ENCODE peak calls at places on chromosome 21, in nine cellular contexts. One of them, this sample, is unnamed.

GRCh38 chr21:41956926-41957729 is 3.3 kb upstream of the C2CD2 start:
- DNase-seq in HepG2: no peak
- DNase-seq in heart left ventricle: no peak
- DNase-seq in WTC11: no peak
- DNase-seq in GM20000: no peak
- DNase-seq in neural crest cell: no peak
- DNase-seq in fibroblast of villous mesenchyme: peak
- DNase-seq in endothelial cell: no peak
- DNase-seq in lung: no peak
- DNase-seq in this sample: peak

GRCh38 chr21:42146821-42147220 is 72.1 kb upstream of the ABCG1 start:
- DNase-seq in lung: no peak
- DNase-seq in neural crest cell: no peak
- DNase-seq in endothelial cell: no peak
- DNase-seq in WTC11: peak
- DNase-seq in GM20000: no peak
- DNase-seq in HepG2: no peak
- DNase-seq in heart left ventricle: no peak
- DNase-seq in fibroblast of villous mesenchyme: no peak
- DNase-seq in this sample: no peak

GRCh38 chr21:30605968-30606367 is 5.1 kb downstream of the KRTAP22-1 start:
- DNase-seq in lung: no peak
- DNase-seq in HepG2: no peak
- DNase-seq in GM20000: no peak
- DNase-seq in endothelial cell: no peak
- DNase-seq in WTC11: peak
- DNase-seq in heart left ventricle: no peak
- DNase-seq in neural crest cell: no peak
- DNase-seq in fibroblast of villous mesenchyme: no peak
- DNase-seq in this sample: no peak

GRCh38 chr21:19607983-19608668 is 1204.5 kb upstream of the TMPRSS15 start:
- DNase-seq in lung: no peak
- DNase-seq in GM20000: no peak
- DNase-seq in neural crest cell: no peak
- DNase-seq in WTC11: no peak
- DNase-seq in fibroblast of villous mesenchyme: no peak
- DNase-seq in heart left ventricle: no peak
- DNase-seq in HepG2: no peak
- DNase-seq in endothelial cell: no peak
- DNase-seq in this sample: peak

GRCh38 chr21:26773058-26773457 is 72.2 kb downstream of the ADAMTS1 start:
- DNase-seq in endothelial cell: no peak
- DNase-seq in HepG2: no peak
- DNase-seq in GM20000: no peak
- DNase-seq in lung: no peak
- DNase-seq in fibroblast of villous mesenchyme: no peak
- DNase-seq in WTC11: no peak
- DNase-seq in heart left ventricle: no peak
- DNase-seq in neural crest cell: no peak
- DNase-seq in this sample: no peak

GRCh38 chr21:28118570-28118969 is 874.1 kb downstream of the LTN1 start:
- DNase-seq in lung: no peak
- DNase-seq in heart left ventricle: no peak
- DNase-seq in GM20000: no peak
- DNase-seq in neural crest cell: no peak
- DNase-seq in endothelial cell: no peak
- DNase-seq in fibroblast of villous mesenchyme: no peak
- DNase-seq in HepG2: no peak
- DNase-seq in WTC11: no peak
- DNase-seq in this sample: no peak

GRCh38 chr21:43734131-43734634 is 15.3 kb downstream of the PDXK start:
- DNase-seq in WTC11: no peak
- DNase-seq in HepG2: no peak
- DNase-seq in GM20000: no peak
- DNase-seq in fibroblast of villous mesenchyme: no peak
- DNase-seq in lung: no peak
- DNase-seq in heart left ventricle: no peak
- DNase-seq in endothelial cell: no peak
- DNase-seq in neural crest cell: no peak
- DNase-seq in this sample: no peak

GRCh38 chr21:44932366-44933181 is 7.3 kb upstream of the SLX9 start:
- DNase-seq in lung: no peak
- DNase-seq in WTC11: no peak
- DNase-seq in neural crest cell: peak
- DNase-seq in fibroblast of villous mesenchyme: no peak
- DNase-seq in heart left ventricle: no peak
- DNase-seq in HepG2: no peak
- DNase-seq in GM20000: peak
- DNase-seq in endothelial cell: peak
- DNase-seq in this sample: no peak

GRCh38 chr21:29335720-29336119 is 37.0 kb downstream of the BACH1 start:
- DNase-seq in fibroblast of villous mesenchyme: no peak
- DNase-seq in heart left ventricle: no peak
- DNase-seq in WTC11: no peak
- DNase-seq in lung: no peak
- DNase-seq in endothelial cell: no peak
- DNase-seq in neural crest cell: no peak
- DNase-seq in GM20000: no peak
- DNase-seq in HepG2: no peak
- DNase-seq in this sample: peak

GRCh38 chr21:42829417-42829816 is 49.9 kb downstream of the WDR4 start:
- DNase-seq in HepG2: no peak
- DNase-seq in fibroblast of villous mesenchyme: no peak
- DNase-seq in lung: no peak
- DNase-seq in heart left ventricle: no peak
- DNase-seq in WTC11: no peak
- DNase-seq in endothelial cell: no peak
- DNase-seq in neural crest cell: no peak
- DNase-seq in GM20000: no peak
- DNase-seq in this sample: no peak

GRCh38 chr21:17925000-17925610 is 105.9 kb upstream of the C21orf91 start:
- DNase-seq in WTC11: peak
- DNase-seq in fibroblast of villous mesenchyme: peak
- DNase-seq in GM20000: peak
- DNase-seq in heart left ventricle: peak
- DNase-seq in endothelial cell: peak
- DNase-seq in HepG2: peak
- DNase-seq in neural crest cell: peak
- DNase-seq in lung: peak
- DNase-seq in this sample: peak

DNA sequence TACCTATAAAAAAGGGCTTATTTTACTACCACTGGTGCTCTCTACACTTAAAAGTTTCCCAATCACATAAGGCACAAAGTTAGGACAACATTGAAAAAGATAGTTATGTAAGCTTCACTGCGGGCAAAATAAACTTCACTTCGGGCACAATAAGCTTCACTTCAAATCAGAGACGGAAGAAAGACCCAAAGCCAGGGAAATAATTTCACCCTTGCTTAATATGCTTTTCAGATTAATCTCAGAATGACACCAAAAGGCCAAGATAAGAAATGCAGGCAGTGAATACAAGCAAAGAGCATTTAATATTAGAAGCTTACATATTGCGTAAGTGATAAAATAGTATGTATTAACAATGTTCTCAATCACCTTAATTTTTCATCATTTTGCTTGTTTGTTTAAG is 444.2 kb downstream of the SETD4 start:
- DNase-seq in GM20000: no peak
- DNase-seq in WTC11: no peak
- DNase-seq in endothelial cell: no peak
- DNase-seq in fibroblast of villous mesenchyme: peak
- DNase-seq in neural crest cell: no peak
- DNase-seq in heart left ventricle: no peak
- DNase-seq in lung: no peak
- DNase-seq in HepG2: no peak
- DNase-seq in this sample: peak
- TF ChIP-seq CTCF in GM20000: peak
- TF ChIP-seq CTCF in WTC11: no peak
- TF ChIP-seq CTCF in endothelial cell: no peak
- TF ChIP-seq CTCF in fibroblast of villous mesenchyme: peak
- TF ChIP-seq CTCF in neural crest cell: peak
- TF ChIP-seq CTCF in heart left ventricle: peak
- TF ChIP-seq CTCF in lung: no peak
- TF ChIP-seq CTCF in HepG2: peak
- TF ChIP-seq CTCF in this sample: peak

GRCh38 chr21:32004281-32004680 is 131.5 kb downstream of the HUNK start:
- DNase-seq in neural crest cell: no peak
- DNase-seq in GM20000: no peak
- DNase-seq in fibroblast of villous mesenchyme: no peak
- DNase-seq in heart left ventricle: no peak
- DNase-seq in endothelial cell: no peak
- DNase-seq in lung: no peak
- DNase-seq in WTC11: no peak
- DNase-seq in HepG2: no peak
- DNase-seq in this sample: no peak

GRCh38 chr21:31999810-32000468 is 127.1 kb downstream of the HUNK start:
- DNase-seq in lung: no peak
- DNase-seq in WTC11: no peak
- DNase-seq in heart left ventricle: no peak
- DNase-seq in neural crest cell: no peak
- DNase-seq in fibroblast of villous mesenchyme: no peak
- DNase-seq in GM20000: no peak
- DNase-seq in endothelial cell: no peak
- DNase-seq in HepG2: no peak
- DNase-seq in this sample: no peak

DNA sequence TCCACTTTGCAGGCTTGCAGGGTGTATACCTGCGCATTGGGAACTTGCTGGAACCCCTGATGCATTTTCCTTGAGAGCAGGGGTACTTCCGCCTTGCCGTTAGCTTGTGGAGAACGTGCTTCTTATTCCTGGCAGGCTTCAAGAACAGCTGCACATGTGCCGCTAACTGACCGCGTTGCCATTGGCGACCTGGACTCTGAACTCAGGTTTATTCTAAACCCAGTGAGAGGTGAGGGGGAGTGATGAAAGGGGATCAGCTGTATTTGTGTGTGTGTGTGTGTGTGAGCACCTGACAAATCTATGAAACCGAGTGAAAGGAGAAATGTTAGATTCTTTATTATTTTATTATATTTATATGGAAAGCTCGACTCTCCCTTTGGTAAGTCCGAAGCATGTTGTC is 128.6 kb downstream of the HUNK start:
- DNase-seq in endothelial cell: no peak
- DNase-seq in neural crest cell: no peak
- DNase-seq in heart left ventricle: no peak
- DNase-seq in GM20000: no peak
- DNase-seq in HepG2: peak
- DNase-seq in WTC11: no peak
- DNase-seq in lung: no peak
- DNase-seq in fibroblast of villous mesenchyme: no peak
- DNase-seq in this sample: no peak
- TF ChIP-seq CTCF in endothelial cell: no peak
- TF ChIP-seq CTCF in neural crest cell: no peak
- TF ChIP-seq CTCF in heart left ventricle: no peak
- TF ChIP-seq CTCF in GM20000: no peak
- TF ChIP-seq CTCF in HepG2: no peak
- TF ChIP-seq CTCF in WTC11: no peak
- TF ChIP-seq CTCF in lung: no peak
- TF ChIP-seq CTCF in fibroblast of villous mesenchyme: no peak
- TF ChIP-seq CTCF in this sample: no peak

GRCh38 chr21:38621132-38621531 is 122.9 kb upstream of the ERG start:
- DNase-seq in WTC11: no peak
- DNase-seq in heart left ventricle: no peak
- DNase-seq in neural crest cell: no peak
- DNase-seq in lung: no peak
- DNase-seq in endothelial cell: no peak
- DNase-seq in HepG2: peak
- DNase-seq in fibroblast of villous mesenchyme: no peak
- DNase-seq in GM20000: no peak
- DNase-seq in this sample: no peak
- TF ChIP-seq CTCF in WTC11: no peak
- TF ChIP-seq CTCF in heart left ventricle: no peak
- TF ChIP-seq CTCF in neural crest cell: no peak
- TF ChIP-seq CTCF in lung: no peak
- TF ChIP-seq CTCF in endothelial cell: no peak
- TF ChIP-seq CTCF in HepG2: peak
- TF ChIP-seq CTCF in fibroblast of villous mesenchyme: no peak
- TF ChIP-seq CTCF in GM20000: no peak
- TF ChIP-seq CTCF in this sample: no peak

GRCh38 chr21:32278518-32279376 is at the start of gene MIS18A:
- DNase-seq in heart left ventricle: peak
- DNase-seq in WTC11: peak
- DNase-seq in endothelial cell: peak
- DNase-seq in HepG2: peak
- DNase-seq in fibroblast of villous mesenchyme: peak
- DNase-seq in lung: peak
- DNase-seq in neural crest cell: peak
- DNase-seq in GM20000: peak
- DNase-seq in this sample: peak
- TF ChIP-seq CTCF in heart left ventricle: no peak
- TF ChIP-seq CTCF in WTC11: no peak
- TF ChIP-seq CTCF in endothelial cell: no peak
- TF ChIP-seq CTCF in HepG2: peak
- TF ChIP-seq CTCF in fibroblast of villous mesenchyme: no peak
- TF ChIP-seq CTCF in lung: no peak
- TF ChIP-seq CTCF in neural crest cell: peak
- TF ChIP-seq CTCF in GM20000: no peak
- TF ChIP-seq CTCF in this sample: no peak

This sample was measured in cardiac fibroblast.